ENCODE peak calls at places on chromosomes 6 and 20, in ten cellular contexts. G is fibroblast of lung; Q is activated CD8-positive, alpha-beta memory T cell treated with anti-CD3 and anti-CD28 coated beads, Interleukin-2, amount 10 ng/mL, durations not matched to agents 7 days and 5 days; E is NCI-H345; T is hypothalamus; X is dorsolateral prefrontal cortex; I is activated T-cell treated with anti-CD3 and anti-CD28 coated beads, Interleukin-2, amount 50 U/mL, for 24 hours; R is HTR-8/SVneo; O is brain microvascular endothelial cell; M is C1 segment of cervical spinal cord. Y is an unnamed sample.

GRCh38 chr20:32528291-32528891 is 56.7 kb downstream of the NOL4L start:
- DNase-seq in X (no peak), E (peak; percentile 85), I (peak; percentile 75), G (no peak), R (no peak), T (no peak), O (no peak), M (no peak), Q (no peak), Y (no peak)

GRCh38 chr6:155100087-155100486 is 105.0 kb downstream of the TIAM2 start:
- DNase-seq in I (no peak), T (no peak), Q (peak; percentile 18), M (no peak), X (peak; percentile 60), E (peak; percentile 56), R (no peak), G (peak; percentile 89), O (no peak), Y (no peak)

GRCh38 chr20:46088409-46089075 is 1.2 kb downstream of the NCOA5 start:
- DNase-seq in E (peak; percentile 15), G (peak; percentile 33), I (no peak), X (no peak), R (peak; percentile 34), Q (no peak), M (peak; percentile 15), T (no peak), O (no peak), Y (peak; percentile 68)

GRCh38 chr20:58306421-58307261 is 2.9 kb upstream of the RAB22A start:
- DNase-seq in T (no peak), M (peak; percentile 16), I (peak; percentile 66), E (no peak), X (no peak), Q (peak; percentile 74), G (peak; percentile 87), O (peak; percentile 92), R (peak; percentile 61), Y (peak; percentile 20)

GRCh38 chr20:58711266-58712051 is 18.9 kb downstream of the NPEPL1 start:
- DNase-seq in Q (peak; percentile 27), M (no peak), X (peak; percentile 17), O (no peak), G (no peak), I (peak; percentile 25), E (no peak), T (no peak), R (no peak), Y (no peak)

GRCh38 chr20:53529658-53530057 is 64.0 kb downstream of the ZNF217 start:
- DNase-seq in Q (no peak), X (no peak), T (no peak), O (no peak), G (no peak), E (no peak), I (no peak), M (no peak), R (no peak), Y (no peak)

GRCh38 chr6:161406633-161407032 is 132.8 kb upstream of the AGPAT4 start:
- DNase-seq in R (peak; percentile 42), I (no peak), X (no peak), T (no peak), G (peak; percentile 92), Q (no peak), E (no peak), M (no peak), O (peak; percentile 93), Y (no peak)

GRCh38 chr6:29627762-29628418 is 5.1 kb downstream of the GABBR1 start:
- DNase-seq in O (peak; percentile 69), E (peak; percentile 53), I (peak; percentile 73), Q (peak; percentile 51), G (peak; percentile 87), T (peak; percentile 72), X (peak; percentile 64), R (peak; percentile 90), M (peak; percentile 67), Y (no peak)

GRCh38 chr6:123668063-123668462 is 31.3 kb upstream of the TRDN start:
- DNase-seq in E (no peak), M (no peak), Q (no peak), O (no peak), X (no peak), R (no peak), G (no peak), I (no peak), T (no peak), Y (no peak)

GRCh38 chr6:11341867-11342266 is 109.4 kb upstream of the NEDD9 start:
- DNase-seq in O (no peak), G (peak; percentile 42), Q (no peak), E (no peak), R (no peak), T (no peak), M (no peak), I (no peak), X (no peak), Y (peak; percentile 53)

GRCh38 chr6:74574794-74575193 is 631.1 kb downstream of the COL12A1 start:
- DNase-seq in R (no peak), O (peak; percentile 36), G (peak; percentile 14), I (no peak), M (no peak), Q (no peak), E (no peak), X (no peak), T (no peak), Y (no peak)

GRCh38 chr6:36246511-36247268 is 23.2 kb upstream of the PNPLA1 start:
- DNase-seq in G (no peak), I (no peak), M (no peak), R (no peak), Q (no peak), E (no peak), T (no peak), X (no peak), O (no peak), Y (peak; percentile 3)

GRCh38 chr6:93786474-93787330 is 367.3 kb upstream of the EPHA7 start:
- DNase-seq in M (no peak), Q (no peak), O (peak; percentile 69), X (no peak), G (no peak), I (no peak), E (peak; percentile 2), R (no peak), T (no peak), Y (no peak)

GRCh38 chr20:6008254-6008653 is 45.6 kb downstream of the LRRN4 start:
- DNase-seq in T (peak; percentile 17), O (peak; percentile 77), G (peak; percentile 90), E (no peak), R (peak; percentile 11), I (no peak), Q (no peak), M (peak; percentile 24), X (no peak), Y (peak; percentile 82)

GRCh38 chr20:15265910-15266309 is 928.5 kb upstream of the FLRT3 start:
- DNase-seq in M (no peak), G (no peak), Q (no peak), X (no peak), O (no peak), R (no peak), T (no peak), I (no peak), E (no peak), Y (no peak)